ENCODE peak calls at places on chromosome 1, in eight cellular contexts. B is anterior cingulate cortex; C is astrocyte of the cerebellum; V is CD8-positive, alpha-beta T cell; H is hepatic stellate cell; J is activated naive CD8-positive, alpha-beta T cell treated with anti-CD3 and anti-CD28 coated beads for 36 hours; G is ovary; O is NCI-H1105 treated with DMSO at 0.1 percent for 48 hours. S is an unnamed sample.

GRCh38 chr1:93503163-93503562 is 55.2 kb downstream of the FNBP1L start:
- DNase-seq in B (no peak), C (no peak), V (no peak), H (no peak), J (no peak), G (no peak), O (no peak), S (no peak)

GRCh38 chr1:202319381-202320080 is 22.2 kb downstream of the UBE2T start:
- DNase-seq in B (no peak), C (no peak), V (no peak), H (no peak), J (no peak), G (no peak), O (no peak), S (no peak)

GRCh38 chr1:6099787-6100765 is 54.4 kb downstream of the KCNAB2 start:
- DNase-seq in B (no peak), C (no peak), V (no peak), H (no peak), J (no peak), G (no peak), O (no peak), S (no peak)

GRCh38 chr1:2382621-2383361 is 8.6 kb downstream of the MORN1 start:
- DNase-seq in B (no peak), C (no peak), V (peak), H (peak), J (peak), G (no peak), O (no peak), S (no peak)

GRCh38 chr1:40703316-40703715 is 11.8 kb downstream of the NFYC start:
- DNase-seq in B (no peak), C (peak), V (no peak), H (peak), J (no peak), G (peak), O (no peak), S (no peak)

GRCh38 chr1:54118704-54119103 is 34.1 kb downstream of the CDCP2 start:
- DNase-seq in B (no peak), C (no peak), V (no peak), H (peak), J (no peak), G (no peak), O (no peak), S (no peak)

GRCh38 chr1:14674030-14674429 is 75.5 kb downstream of the KAZN start:
- DNase-seq in B (no peak), C (no peak), V (no peak), H (no peak), J (no peak), G (no peak), O (no peak), S (no peak)

GRCh38 chr1:18998016-18998724 is 41.7 kb upstream of the IFFO2 start:
- DNase-seq in B (no peak), C (no peak), V (no peak), H (no peak), J (no peak), G (no peak), O (no peak), S (no peak)

GRCh38 chr1:78825561-78825960 is 175.9 kb downstream of the IFI44 start:
- DNase-seq in B (no peak), C (no peak), V (no peak), H (no peak), J (no peak), G (no peak), O (no peak), S (no peak)

GRCh38 chr1:180926164-180926981 is 13.7 kb downstream of the KIAA1614 start:
- DNase-seq in B (no peak), C (peak), V (no peak), H (peak), J (no peak), G (peak), O (peak), S (no peak)

GRCh38 chr1:198937231-198938031 is 298.6 kb downstream of the PTPRC start:
- DNase-seq in B (peak), C (peak), V (peak), H (peak), J (peak), G (no peak), O (peak), S (peak)

GRCh38 chr1:154410185-154410827 is 5.2 kb downstream of the IL6R start:
- DNase-seq in B (no peak), C (no peak), V (no peak), H (no peak), J (no peak), G (no peak), O (no peak), S (no peak)

GRCh38 chr1:200260587-200261335 is 149.1 kb downstream of the ZNF281 start:
- DNase-seq in B (no peak), C (no peak), V (no peak), H (no peak), J (no peak), G (no peak), O (no peak), S (no peak)